ENCODE peak calls at places on chromosomes 7 and 10, in six cellular contexts. L is HT-29; E is activated T-cell treated with anti-CD3 and anti-CD28 coated beads for 48 hours; F is stimulated activated CD8-positive, alpha-beta memory T cell treated with anti-CD3 and anti-CD28 coated beads, Interleukin-15, amount 100 ng/mL, for 24 hours; X is NCI-H1930; I is skeletal muscle cell. S is an unnamed sample.

GRCh38 chr10:103448751-103449150 is 3.4 kb downstream of the CALHM2 start:
- DNase-seq in L (no peak), E (no peak), F (no peak), X (no peak), I (peak), S (peak)

GRCh38 chr10:132737390-132738048 is 48.4 kb downstream of the NKX6-2 start:
- DNase-seq in L (no peak), E (no peak), F (no peak), X (no peak), I (no peak), S (no peak)

GRCh38 chr10:72320676-72321247 is 34.0 kb downstream of the DNAJB12 start:
- DNase-seq in L (peak), E (peak), F (no peak), X (peak), I (peak), S (peak)

GRCh38 chr7:83925860-83926259 is 268.7 kb downstream of the SEMA3A start:
- DNase-seq in L (no peak), E (no peak), F (no peak), X (no peak), I (no peak), S (no peak)

GRCh38 chr10:126521354-126521753 is 133.1 kb upstream of the ADAM12 start:
- DNase-seq in L (peak), E (no peak), F (no peak), X (no peak), I (no peak), S (no peak)

GRCh38 chr10:89536013-89536354 is 590 bp upstream of the SLC16A12 start:
- DNase-seq in L (no peak), E (no peak), F (no peak), X (no peak), I (no peak), S (no peak)

GRCh38 chr10:72308320-72308987 is 34.7 kb downstream of the DDIT4 start:
- DNase-seq in L (peak), E (no peak), F (no peak), X (no peak), I (peak), S (no peak)

GRCh38 chr7:121187222-121187621 is 141.6 kb upstream of the WNT16 start:
- DNase-seq in L (no peak), E (no peak), F (no peak), X (no peak), I (no peak), S (no peak)

GRCh38 chr10:14879801-14880193 is 1.1 kb downstream of the SUV39H2 start:
- DNase-seq in L (peak), E (no peak), F (no peak), X (no peak), I (no peak), S (no peak)

GRCh38 chr7:27148031-27148775 is 629 bp upstream of the HOXA6 start:
- DNase-seq in L (peak), E (no peak), F (no peak), X (no peak), I (no peak), S (no peak)

GRCh38 chr7:116405810-116406209 is 93.7 kb upstream of the CAV2 start:
- DNase-seq in L (no peak), E (no peak), F (no peak), X (no peak), I (no peak), S (no peak)

GRCh38 chr10:79054203-79055099 is 14.3 kb upstream of the ZMIZ1 start:
- DNase-seq in L (no peak), E (no peak), F (no peak), X (no peak), I (no peak), S (no peak)

GRCh38 chr7:128053023-128053422 is 21.8 kb upstream of the LRRC4 start:
- DNase-seq in L (peak), E (no peak), F (no peak), X (no peak), I (no peak), S (no peak)